ENCODE peak calls at places on chromosomes 5 and 9, in five cellular contexts. One of them, this sample, is unnamed.

GRCh38 chr9:15909297-15909696 is 356.5 kb downstream of the CCDC171 start:
- DNase-seq in A673: no peak
- DNase-seq in GM12878: no peak
- DNase-seq in CD4-positive, alpha-beta memory T cell: no peak
- DNase-seq in CD8-positive, alpha-beta T cell: no peak
- DNase-seq in this sample: no peak

GRCh38 chr5:172293054-172293744 is 9.6 kb upstream of the UBTD2 start:
- DNase-seq in CD8-positive, alpha-beta T cell: peak
- DNase-seq in GM12878: no peak
- DNase-seq in CD4-positive, alpha-beta memory T cell: peak
- DNase-seq in A673: peak
- DNase-seq in this sample: peak

GRCh38 chr5:111627862-111628261 is 115.5 kb upstream of the STARD4 start:
- DNase-seq in GM12878: no peak
- DNase-seq in A673: no peak
- DNase-seq in CD4-positive, alpha-beta memory T cell: no peak
- DNase-seq in CD8-positive, alpha-beta T cell: no peak
- DNase-seq in this sample: no peak

GRCh38 chr9:109821711-109822110 is 41.7 kb downstream of the PALM2AKAP2 start:
- DNase-seq in CD8-positive, alpha-beta T cell: no peak
- DNase-seq in CD4-positive, alpha-beta memory T cell: no peak
- DNase-seq in A673: no peak
- DNase-seq in GM12878: no peak
- DNase-seq in this sample: no peak

GRCh38 chr5:65721050-65721774 is 697 bp downstream of the SGTB start:
- DNase-seq in GM12878: no peak
- DNase-seq in A673: peak
- DNase-seq in CD8-positive, alpha-beta T cell: peak
- DNase-seq in CD4-positive, alpha-beta memory T cell: peak
- DNase-seq in this sample: no peak

GRCh38 chr9:111759762-111760639 is 34.7 kb downstream of the SHOC1 start:
- DNase-seq in CD4-positive, alpha-beta memory T cell: peak
- DNase-seq in CD8-positive, alpha-beta T cell: peak
- DNase-seq in A673: peak
- DNase-seq in GM12878: peak
- DNase-seq in this sample: peak

GRCh38 chr5:59021837-59022514 is 439.1 kb downstream of the RAB3C start:
- DNase-seq in A673: no peak
- DNase-seq in GM12878: no peak
- DNase-seq in CD8-positive, alpha-beta T cell: no peak
- DNase-seq in CD4-positive, alpha-beta memory T cell: no peak
- DNase-seq in this sample: no peak

GRCh38 chr5:56422060-56422762 is 189.1 kb upstream of the ANKRD55 start:
- DNase-seq in GM12878: no peak
- DNase-seq in CD4-positive, alpha-beta memory T cell: no peak
- DNase-seq in A673: no peak
- DNase-seq in CD8-positive, alpha-beta T cell: no peak
- DNase-seq in this sample: no peak

GRCh38 chr9:93058357-93059096 is at the start of gene SUSD3:
- DNase-seq in A673: peak
- DNase-seq in CD8-positive, alpha-beta T cell: peak
- DNase-seq in CD4-positive, alpha-beta memory T cell: peak
- DNase-seq in GM12878: peak
- DNase-seq in this sample: no peak

GRCh38 chr5:143061161-143061945 is 291.2 kb downstream of the ARHGAP26 start:
- DNase-seq in CD4-positive, alpha-beta memory T cell: no peak
- DNase-seq in GM12878: no peak
- DNase-seq in CD8-positive, alpha-beta T cell: no peak
- DNase-seq in A673: no peak
- DNase-seq in this sample: no peak

GRCh38 chr9:134324359-134325095 is 1.7 kb upstream of the RXRA start:
- DNase-seq in GM12878: no peak
- DNase-seq in CD4-positive, alpha-beta memory T cell: no peak
- DNase-seq in A673: no peak
- DNase-seq in CD8-positive, alpha-beta T cell: no peak
- DNase-seq in this sample: no peak

GRCh38 chr5:146475190-146475801 is 28.2 kb downstream of the TCERG1 start:
- DNase-seq in GM12878: no peak
- DNase-seq in A673: peak
- DNase-seq in CD8-positive, alpha-beta T cell: no peak
- DNase-seq in CD4-positive, alpha-beta memory T cell: no peak
- DNase-seq in this sample: peak

GRCh38 chr5:74641778-74642542 is 1.4 kb upstream of the ENC1 start:
- DNase-seq in A673: peak
- DNase-seq in CD4-positive, alpha-beta memory T cell: peak
- DNase-seq in CD8-positive, alpha-beta T cell: no peak
- DNase-seq in GM12878: no peak
- DNase-seq in this sample: no peak

GRCh38 chr5:148005788-148006520 is 57.8 kb upstream of the SPINK5 start:
- DNase-seq in CD8-positive, alpha-beta T cell: no peak
- DNase-seq in CD4-positive, alpha-beta memory T cell: no peak
- DNase-seq in A673: peak
- DNase-seq in GM12878: no peak
- DNase-seq in this sample: peak

GRCh38 chr9:34072868-34073590 is 24.3 kb upstream of the UBAP2 start:
- DNase-seq in A673: no peak
- DNase-seq in CD4-positive, alpha-beta memory T cell: no peak
- DNase-seq in GM12878: no peak
- DNase-seq in CD8-positive, alpha-beta T cell: no peak
- DNase-seq in this sample: no peak

GRCh38 chr5:59126665-59127354 is 543.9 kb downstream of the RAB3C start:
- DNase-seq in GM12878: no peak
- DNase-seq in CD8-positive, alpha-beta T cell: no peak
- DNase-seq in CD4-positive, alpha-beta memory T cell: no peak
- DNase-seq in A673: peak
- DNase-seq in this sample: peak

GRCh38 chr5:179194941-179195381 is 134.8 kb downstream of the ZNF354C start:
- DNase-seq in A673: no peak
- DNase-seq in CD4-positive, alpha-beta memory T cell: no peak
- DNase-seq in GM12878: no peak
- DNase-seq in CD8-positive, alpha-beta T cell: no peak
- DNase-seq in this sample: no peak

GRCh38 chr9:18824095-18824666 is 208.8 kb downstream of the SAXO1 start:
- DNase-seq in GM12878: no peak
- DNase-seq in A673: no peak
- DNase-seq in CD4-positive, alpha-beta memory T cell: no peak
- DNase-seq in CD8-positive, alpha-beta T cell: no peak
- DNase-seq in this sample: no peak

GRCh38 chr5:38595149-38595725 is 38.8 kb upstream of the LIFR start:
- DNase-seq in GM12878: no peak
- DNase-seq in CD4-positive, alpha-beta memory T cell: no peak
- DNase-seq in CD8-positive, alpha-beta T cell: no peak
- DNase-seq in A673: peak
- DNase-seq in this sample: no peak

DNA sequence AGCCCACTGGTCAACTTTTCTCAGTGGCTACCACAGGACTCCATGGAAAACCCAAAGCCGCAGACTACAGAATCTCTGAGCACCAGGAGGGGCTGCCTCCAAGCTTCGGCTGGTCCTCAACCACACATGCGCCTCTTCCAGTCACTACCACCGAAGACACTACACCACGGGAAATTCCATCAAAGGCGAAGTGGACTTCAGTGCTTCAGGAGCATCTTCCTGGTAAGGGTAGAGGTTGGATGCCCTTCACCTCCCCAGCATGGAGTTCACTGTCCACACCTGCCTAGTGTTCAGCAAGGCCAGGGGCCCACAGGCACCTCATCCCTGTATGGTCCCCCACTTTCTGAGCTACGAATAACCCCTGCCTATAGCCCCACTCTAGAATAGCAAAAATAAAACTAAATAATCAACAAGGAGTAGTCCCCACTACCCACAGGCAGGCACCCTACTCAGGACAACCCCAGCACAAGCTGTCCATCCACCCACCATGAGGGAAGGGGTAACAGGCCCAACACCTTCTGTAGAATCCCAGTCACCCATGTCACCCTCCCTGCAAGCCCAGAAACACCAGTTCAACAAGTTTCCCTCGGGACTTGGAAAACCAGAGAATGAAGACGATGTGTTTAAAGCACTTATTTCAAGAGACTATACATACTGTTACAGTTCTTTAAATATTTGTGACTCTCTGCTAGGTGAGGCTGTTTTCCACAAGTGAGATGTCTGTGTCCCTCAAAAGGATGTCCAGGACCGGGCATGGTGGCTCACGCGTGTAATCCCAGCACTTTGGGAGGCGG is 2.6 kb downstream of the VDAC1 start:
- DNase-seq in CD4-positive, alpha-beta memory T cell: no peak
- DNase-seq in CD8-positive, alpha-beta T cell: no peak
- DNase-seq in A673: no peak
- DNase-seq in GM12878: no peak
- DNase-seq in this sample: no peak
- H3K4me3 ChIP-seq in CD4-positive, alpha-beta memory T cell: no peak
- H3K4me3 ChIP-seq in CD8-positive, alpha-beta T cell: no peak
- H3K4me3 ChIP-seq in A673: peak
- H3K4me3 ChIP-seq in GM12878: peak
- H3K4me3 ChIP-seq in this sample: no peak

GRCh38 chr9:129672702-129673101 is 7.3 kb downstream of the PRRX2 start:
- DNase-seq in A673: no peak
- DNase-seq in CD4-positive, alpha-beta memory T cell: no peak
- DNase-seq in CD8-positive, alpha-beta T cell: no peak
- DNase-seq in GM12878: no peak
- DNase-seq in this sample: no peak

GRCh38 chr9:129669946-129670345 is 4.5 kb downstream of the PRRX2 start:
- DNase-seq in CD4-positive, alpha-beta memory T cell: no peak
- DNase-seq in GM12878: no peak
- DNase-seq in CD8-positive, alpha-beta T cell: no peak
- DNase-seq in A673: peak
- DNase-seq in this sample: no peak

GRCh38 chr9:129673602-129674001 is 8.2 kb downstream of the PRRX2 start:
- DNase-seq in CD4-positive, alpha-beta memory T cell: no peak
- DNase-seq in CD8-positive, alpha-beta T cell: no peak
- DNase-seq in A673: no peak
- DNase-seq in GM12878: no peak
- DNase-seq in this sample: no peak

GRCh38 chr9:129671065-129671464 is 5.6 kb downstream of the PRRX2 start:
- DNase-seq in CD8-positive, alpha-beta T cell: no peak
- DNase-seq in CD4-positive, alpha-beta memory T cell: no peak
- DNase-seq in A673: peak
- DNase-seq in GM12878: no peak
- DNase-seq in this sample: no peak

GRCh38 chr9:129671519-129671918 is 6.1 kb downstream of the PRRX2 start:
- DNase-seq in CD8-positive, alpha-beta T cell: no peak
- DNase-seq in GM12878: no peak
- DNase-seq in A673: no peak
- DNase-seq in CD4-positive, alpha-beta memory T cell: no peak
- DNase-seq in this sample: no peak
- H3K4me3 ChIP-seq in CD8-positive, alpha-beta T cell: no peak
- H3K4me3 ChIP-seq in GM12878: no peak
- H3K4me3 ChIP-seq in A673: no peak
- H3K4me3 ChIP-seq in CD4-positive, alpha-beta memory T cell: no peak
- H3K4me3 ChIP-seq in this sample: no peak

DNA sequence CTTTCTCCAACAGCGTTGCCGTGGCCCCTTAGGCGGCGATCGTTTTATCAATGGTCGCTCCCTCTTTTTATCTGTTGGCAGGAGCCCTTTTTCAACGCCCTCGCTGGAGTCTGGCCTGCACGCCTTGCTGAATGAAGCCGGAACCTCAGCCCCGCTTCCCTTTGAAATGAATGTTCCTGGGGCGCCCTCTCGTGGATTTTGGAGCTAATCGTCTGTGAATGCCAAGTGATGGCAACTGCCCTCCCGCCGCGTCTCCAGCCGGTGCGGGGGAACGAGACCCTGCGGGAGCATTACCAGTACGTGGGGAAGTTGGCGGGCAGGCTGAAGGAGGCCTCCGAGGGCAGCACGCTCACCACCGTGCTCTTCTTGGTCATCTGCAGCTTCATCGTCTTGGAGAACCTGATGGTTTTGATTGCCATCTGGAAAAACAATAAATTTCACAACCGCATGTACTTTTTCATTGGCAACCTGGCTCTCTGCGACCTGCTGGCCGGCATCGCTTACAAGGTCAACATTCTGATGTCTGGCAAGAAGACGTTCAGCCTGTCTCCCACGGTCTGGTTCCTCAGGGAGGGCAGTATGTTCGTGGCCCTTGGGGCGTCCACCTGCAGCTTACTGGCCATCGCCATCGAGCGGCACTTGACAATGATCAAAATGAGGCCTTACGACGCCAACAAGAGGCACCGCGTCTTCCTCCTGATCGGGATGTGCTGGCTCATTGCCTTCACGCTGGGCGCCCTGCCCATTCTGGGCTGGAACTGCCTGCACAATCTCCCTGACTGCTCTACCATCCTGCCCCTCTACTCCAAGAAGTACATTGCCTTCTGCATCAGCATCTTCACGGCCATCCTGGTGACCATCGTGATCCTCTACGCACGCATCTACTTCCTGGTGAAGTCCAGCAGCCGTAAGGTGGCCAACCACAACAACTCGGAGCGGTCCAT is 10.0 kb downstream of the S1PR3 start:
- DNase-seq in A673: peak
- DNase-seq in GM12878: no peak
- DNase-seq in CD8-positive, alpha-beta T cell: peak
- DNase-seq in CD4-positive, alpha-beta memory T cell: peak
- DNase-seq in this sample: peak
- H3K4me3 ChIP-seq in A673: no peak
- H3K4me3 ChIP-seq in GM12878: no peak
- H3K4me3 ChIP-seq in CD8-positive, alpha-beta T cell: no peak
- H3K4me3 ChIP-seq in CD4-positive, alpha-beta memory T cell: no peak
- H3K4me3 ChIP-seq in this sample: no peak

DNA sequence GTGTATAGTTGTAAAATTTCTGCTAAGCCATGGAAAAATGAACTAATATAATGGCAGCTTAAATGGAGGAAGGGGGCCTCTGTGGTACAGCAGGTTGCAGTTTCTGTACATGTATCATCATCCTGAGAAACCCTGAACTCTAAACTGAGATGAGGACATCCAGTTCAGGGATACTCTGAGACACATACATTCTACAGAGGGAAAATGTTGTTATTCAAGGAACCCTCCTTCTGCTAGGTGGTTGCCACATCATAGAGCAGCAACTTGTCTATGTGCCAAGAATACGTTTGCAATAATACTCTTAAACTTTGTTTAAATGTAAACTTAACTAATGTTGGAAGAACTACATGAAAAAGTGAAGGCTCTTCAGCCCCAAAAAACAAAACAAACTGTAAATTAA is 1310.8 kb upstream of the WWC1 start:
- DNase-seq in CD8-positive, alpha-beta T cell: no peak
- DNase-seq in A673: no peak
- DNase-seq in GM12878: no peak
- DNase-seq in CD4-positive, alpha-beta memory T cell: no peak
- DNase-seq in this sample: no peak
- H3K4me3 ChIP-seq in CD8-positive, alpha-beta T cell: no peak
- H3K4me3 ChIP-seq in A673: no peak
- H3K4me3 ChIP-seq in GM12878: no peak
- H3K4me3 ChIP-seq in CD4-positive, alpha-beta memory T cell: no peak
- H3K4me3 ChIP-seq in this sample: no peak

GRCh38 chr9:37010976-37011375 is 23.1 kb downstream of the PAX5 start:
- DNase-seq in CD8-positive, alpha-beta T cell: no peak
- DNase-seq in GM12878: no peak
- DNase-seq in CD4-positive, alpha-beta memory T cell: no peak
- DNase-seq in A673: no peak
- DNase-seq in this sample: no peak
- H3K4me3 ChIP-seq in CD8-positive, alpha-beta T cell: no peak
- H3K4me3 ChIP-seq in GM12878: peak
- H3K4me3 ChIP-seq in CD4-positive, alpha-beta memory T cell: no peak
- H3K4me3 ChIP-seq in A673: no peak
- H3K4me3 ChIP-seq in this sample: no peak

This sample was measured in Jurkat, Clone E6-1.